ENCODE peak calls at places on chromosome 4, in six cellular contexts. D, H, A, O, R and W are unnamed samples.

GRCh38 chr4:5034206-5034605 is 14.9 kb upstream of the CYTL1 start:
- DNase-seq in D (peak), H (no peak), A (no peak), O (no peak), R (no peak), W (no peak)

GRCh38 chr4:114017120-114017917 is 37.9 kb upstream of the ARSJ start:
- DNase-seq in D (no peak), H (no peak), A (no peak), O (no peak), R (no peak), W (no peak)

GRCh38 chr4:139281212-139281611 is 1.2 kb upstream of the MGARP start:
- DNase-seq in D (no peak), H (no peak), A (no peak), O (no peak), R (no peak), W (no peak)

GRCh38 chr4:83009529-83009928 is 1.1 kb downstream of the LIN54 start:
- DNase-seq in D (peak), H (no peak), A (no peak), O (no peak), R (no peak), W (no peak)

GRCh38 chr4:144465546-144465945 is 180.4 kb upstream of the HHIP start:
- DNase-seq in D (no peak), H (no peak), A (no peak), O (no peak), R (no peak), W (no peak)

GRCh38 chr4:152901205-152901604 is 34.9 kb upstream of the FHDC1 start:
- DNase-seq in D (no peak), H (no peak), A (no peak), O (no peak), R (no peak), W (no peak)

GRCh38 chr4:183546376-183546775 is 41.5 kb downstream of the ING2 start:
- DNase-seq in D (no peak), H (no peak), A (no peak), O (no peak), R (no peak), W (no peak)

GRCh38 chr4:185182196-185182595 is 21.6 kb downstream of the CFAP97 start:
- DNase-seq in D (no peak), H (no peak), A (no peak), O (no peak), R (no peak), W (no peak)

GRCh38 chr4:26748805-26749204 is 111.8 kb upstream of the STIM2 start:
- DNase-seq in D (no peak), H (no peak), A (no peak), O (no peak), R (no peak), W (no peak)

GRCh38 chr4:8854866-8855265 is 16.8 kb downstream of the HMX1 start:
- DNase-seq in D (peak), H (peak), A (no peak), O (no peak), R (no peak), W (no peak)

GRCh38 chr4:153641532-153641931 is 42.5 kb upstream of the TLR2 start:
- DNase-seq in D (no peak), H (no peak), A (no peak), O (no peak), R (no peak), W (no peak)

GRCh38 chr4:22532896-22533295 is 17.0 kb upstream of the ADGRA3 start:
- DNase-seq in D (no peak), H (no peak), A (no peak), O (no peak), R (no peak), W (no peak)

GRCh38 chr4:113636877-113637276 is 124.7 kb downstream of the CAMK2D start:
- DNase-seq in D (peak), H (no peak), A (no peak), O (no peak), R (no peak), W (no peak)

GRCh38 chr4:89929425-89930272 is 35.0 kb downstream of the MMRN1 start:
- DNase-seq in D (no peak), H (no peak), A (no peak), O (no peak), R (no peak), W (no peak)

GRCh38 chr4:168848112-168848511 is 161.9 kb downstream of the CBR4 start:
- DNase-seq in D (no peak), H (no peak), A (no peak), O (no peak), R (no peak), W (no peak)

GRCh38 chr4:116788723-116789122 is 296.7 kb downstream of the TRAM1L1 start:
- DNase-seq in D (no peak), H (no peak), A (no peak), O (no peak), R (no peak), W (no peak)

GRCh38 chr4:38857354-38858096 is 908 bp upstream of the TLR6 start:
- DNase-seq in D (peak), H (no peak), A (peak), O (no peak), R (peak), W (peak)

GRCh38 chr4:140141196-140141845 is 12.7 kb downstream of the MAML3 start:
- DNase-seq in D (no peak), H (no peak), A (no peak), O (no peak), R (no peak), W (no peak)

GRCh38 chr4:173151496-173151895 is 17.1 kb upstream of the GALNT7 start:
- DNase-seq in D (no peak), H (no peak), A (no peak), O (no peak), R (no peak), W (no peak)

GRCh38 chr4:156558365-156559025 is 413.1 kb downstream of the PDGFC start:
- DNase-seq in D (peak), H (no peak), A (no peak), O (no peak), R (no peak), W (no peak)

GRCh38 chr4:65407483-65407882 is 262.8 kb downstream of the EPHA5 start:
- DNase-seq in D (no peak), H (no peak), A (no peak), O (no peak), R (no peak), W (no peak)

GRCh38 chr4:85362550-85362949 is 112.4 kb upstream of the ARHGAP24 start:
- DNase-seq in D (no peak), H (no peak), A (no peak), O (no peak), R (no peak), W (no peak)

GRCh38 chr4:9947168-9948062 is 73.9 kb downstream of the SLC2A9 start:
- DNase-seq in D (no peak), H (no peak), A (no peak), O (no peak), R (no peak), W (no peak)

GRCh38 chr4:21901281-21901680 is 47.3 kb downstream of the KCNIP4 start:
- DNase-seq in D (no peak), H (no peak), A (no peak), O (no peak), R (no peak), W (no peak)

GRCh38 chr4:1105662-1106061 is 7.7 kb downstream of the RNF212 start:
- DNase-seq in D (no peak), H (no peak), A (no peak), O (no peak), R (no peak), W (no peak)

GRCh38 chr4:138910201-138910913 is 105.2 kb upstream of the NOCT start:
- DNase-seq in D (peak), H (no peak), A (no peak), O (no peak), R (no peak), W (no peak)

GRCh38 chr4:189840356-189840755 is 100.3 kb upstream of the FRG1 start:
- DNase-seq in D (no peak), H (no peak), A (no peak), O (no peak), R (no peak), W (no peak)

GRCh38 chr4:14719053-14719452 is 283.2 kb upstream of the CPEB2 start:
- DNase-seq in D (peak), H (no peak), A (no peak), O (no peak), R (no peak), W (no peak)

GRCh38 chr4:163367651-163368050 is 24.0 kb downstream of the NPY5R start:
- DNase-seq in D (no peak), H (no peak), A (peak), O (no peak), R (no peak), W (no peak)

GRCh38 chr4:70678383-70678999 is 9.8 kb upstream of the UTP3 start:
- DNase-seq in D (no peak), H (no peak), A (no peak), O (no peak), R (no peak), W (no peak)

GRCh38 chr4:105613326-105613725 is 60.9 kb downstream of the ARHGEF38 start:
- DNase-seq in D (no peak), H (no peak), A (no peak), O (no peak), R (no peak), W (no peak)

GRCh38 chr4:169229571-169230028 is 41.2 kb downstream of the SH3RF1 start:
- DNase-seq in D (peak), H (no peak), A (no peak), O (no peak), R (no peak), W (no peak)

GRCh38 chr4:1171306-1172227 is 816 bp downstream of the SPON2 start:
- DNase-seq in D (no peak), H (peak), A (peak), O (no peak), R (no peak), W (peak)

GRCh38 chr4:52956691-52957090 is 94.6 kb downstream of the RASL11B start:
- DNase-seq in D (peak), H (no peak), A (no peak), O (no peak), R (no peak), W (no peak)

GRCh38 chr4:130043796-130044195 is 947.8 kb downstream of the C4orf33 start:
- DNase-seq in D (no peak), H (no peak), A (no peak), O (no peak), R (no peak), W (no peak)

GRCh38 chr4:116702949-116703348 is 382.4 kb downstream of the TRAM1L1 start:
- DNase-seq in D (no peak), H (no peak), A (no peak), O (no peak), R (no peak), W (no peak)

GRCh38 chr4:6674500-6675149 is 19.1 kb upstream of the S100P start:
- DNase-seq in D (peak), H (no peak), A (peak), O (no peak), R (no peak), W (peak)

GRCh38 chr4:6676722-6677558 is 16.7 kb upstream of the S100P start:
- DNase-seq in D (no peak), H (no peak), A (no peak), O (no peak), R (no peak), W (no peak)

GRCh38 chr4:6672131-6672530 is 21.5 kb upstream of the S100P start:
- DNase-seq in D (no peak), H (no peak), A (no peak), O (no peak), R (no peak), W (no peak)

GRCh38 chr4:6671648-6672047 is 22.0 kb upstream of the S100P start:
- DNase-seq in D (no peak), H (no peak), A (no peak), O (no peak), R (no peak), W (no peak)

GRCh38 chr4:6673660-6674499 is 19.8 kb upstream of the S100P start:
- DNase-seq in D (peak), H (peak), A (peak), O (peak), R (peak), W (peak)
- TF ChIP-seq POLR2A in D (no peak), H (no peak), A (peak), O (no peak), R (no peak), W (peak)

GRCh38 chr4:158728256-158728655 is 5.1 kb upstream of the PPID start:
- DNase-seq in D (no peak), H (no peak), A (no peak), O (no peak), R (no peak), W (no peak)

GRCh38 chr4:158722291-158722916 is 792 bp downstream of the PPID start:
- DNase-seq in D (peak), H (no peak), A (no peak), O (no peak), R (no peak), W (no peak)

GRCh38 chr4:158724647-158725046 is 1.5 kb upstream of the PPID start:
- DNase-seq in D (no peak), H (no peak), A (no peak), O (no peak), R (no peak), W (no peak)

GRCh38 chr4:158721680-158722079 is 1.5 kb downstream of the PPID start:
- DNase-seq in D (no peak), H (no peak), A (no peak), O (no peak), R (no peak), W (no peak)

GRCh38 chr4:158722917-158723793 is at the start of gene PPID:
- DNase-seq in D (peak), H (peak), A (peak), O (peak), R (peak), W (peak)
- TF ChIP-seq CTCF in D (no peak), H (no peak), A (no peak), O (no peak), R (no peak), W (no peak)

GRCh38 chr4:122731676-122732075 is 828 bp upstream of the BBS12 start:
- DNase-seq in D (no peak), H (no peak), A (no peak), O (no peak), R (no peak), W (no peak)

GRCh38 chr4:122728781-122729330 is 3.6 kb upstream of the BBS12 start:
- DNase-seq in D (no peak), H (no peak), A (no peak), O (no peak), R (no peak), W (no peak)

GRCh38 chr4:122733805-122734155 is 1.3 kb downstream of the BBS12 start:
- DNase-seq in D (no peak), H (no peak), A (no peak), O (no peak), R (no peak), W (no peak)

GRCh38 chr4:122732329-122733026 is at the start of gene BBS12:
- DNase-seq in D (peak), H (peak), A (peak), O (peak), R (peak), W (peak)
- TF ChIP-seq POLR2A in D (peak), H (no peak), A (peak), O (peak), R (no peak), W (no peak)

GRCh38 chr4:3248178-3248480 is 830 bp upstream of the MSANTD1 start:
- DNase-seq in D (no peak), H (peak), A (no peak), O (no peak), R (no peak), W (no peak)

GRCh38 chr4:3247399-3248177 is 1.4 kb upstream of the MSANTD1 start:
- DNase-seq in D (no peak), H (no peak), A (no peak), O (no peak), R (no peak), W (no peak)

GRCh38 chr4:3244747-3245146 is 4.2 kb upstream of the MSANTD1 start:
- DNase-seq in D (no peak), H (no peak), A (no peak), O (no peak), R (no peak), W (no peak)

GRCh38 chr4:3245676-3246075 is 3.3 kb upstream of the MSANTD1 start:
- DNase-seq in D (no peak), H (no peak), A (no peak), O (no peak), R (no peak), W (no peak)

DNA sequence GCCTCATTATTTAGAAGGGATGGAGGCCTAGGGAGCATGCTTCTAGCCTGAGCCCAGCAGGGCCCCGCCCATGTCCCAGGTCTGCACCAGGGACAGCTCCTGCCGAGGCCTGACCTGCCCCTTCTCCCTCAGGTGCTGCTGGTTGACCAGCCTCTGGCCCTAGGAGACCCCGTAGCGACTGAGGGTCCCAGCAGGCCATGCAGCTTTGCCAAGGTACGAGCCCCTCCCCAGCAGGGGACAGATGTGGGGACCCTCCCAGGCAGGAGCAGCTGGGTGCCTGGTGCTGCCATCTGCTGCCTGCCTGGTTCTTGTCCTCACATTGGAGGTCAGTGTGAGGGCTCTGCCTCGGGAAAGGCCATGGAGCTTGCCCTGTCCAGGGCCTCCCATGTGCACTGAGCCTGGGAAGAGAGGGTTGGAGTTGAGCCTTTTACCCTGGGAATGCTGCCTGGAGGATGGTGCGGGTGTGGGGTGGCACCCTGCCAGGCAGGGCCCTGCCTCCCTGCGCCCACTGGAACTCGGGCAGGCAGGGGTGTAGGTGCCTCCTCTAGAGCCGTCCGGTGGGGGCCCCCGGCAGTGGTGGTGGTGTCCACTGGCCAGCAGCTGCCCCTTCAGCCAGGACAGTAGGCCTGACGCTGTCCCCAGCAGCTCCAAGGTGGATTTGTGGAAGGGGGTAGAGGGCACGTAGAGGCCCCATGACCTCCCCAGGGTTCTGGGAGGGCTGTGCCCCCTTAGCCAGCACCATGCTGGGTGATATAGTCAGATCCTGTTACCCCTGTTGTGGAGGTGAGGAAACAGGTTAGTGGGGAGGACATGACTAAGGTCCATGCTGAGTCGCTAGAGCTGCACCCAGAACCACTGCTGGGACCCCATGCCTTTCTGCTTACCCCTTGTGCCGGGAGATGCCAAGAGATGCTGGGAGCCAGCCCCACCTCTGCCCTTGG is 2.2 kb upstream of the MSANTD1 start:
- DNase-seq in D (no peak), H (no peak), A (no peak), O (no peak), R (no peak), W (no peak)
- TF ChIP-seq CTCF in D (no peak), H (no peak), A (no peak), O (no peak), R (no peak), W (no peak)

DNA sequence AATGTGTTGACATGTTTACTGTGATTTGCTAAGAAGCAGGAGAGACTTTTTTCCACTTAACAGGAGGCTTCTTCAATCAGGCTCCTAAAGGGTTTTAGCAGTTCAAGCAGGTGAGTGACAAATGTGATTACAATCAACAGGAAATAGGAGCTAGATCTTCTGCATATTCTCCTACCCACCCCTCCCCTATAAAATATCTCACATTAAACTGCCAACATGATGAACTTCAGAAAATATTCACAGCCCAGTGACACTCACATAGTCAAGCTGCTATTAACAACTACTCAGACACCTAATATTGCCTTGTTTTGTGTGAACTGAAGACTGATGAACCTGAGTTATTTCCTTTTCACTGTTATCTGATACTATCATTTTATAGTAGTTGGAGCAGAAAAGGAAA is 55.9 kb upstream of the ANTXR2 start:
- DNase-seq in D (no peak), H (no peak), A (no peak), O (no peak), R (no peak), W (no peak)
- TF ChIP-seq POLR2A in D (no peak), H (no peak), A (no peak), O (no peak), R (no peak), W (no peak)

GRCh38 chr4:165355900-165356300 is 22.9 kb upstream of the CPE start:
- DNase-seq in D (peak), H (no peak), A (no peak), O (no peak), R (no peak), W (peak)

GRCh38 chr4:165347647-165348569 is 20.4 kb downstream of the MSMO1 start:
- DNase-seq in D (no peak), H (no peak), A (no peak), O (no peak), R (no peak), W (no peak)

GRCh38 chr4:165345663-165346417 is 18.4 kb downstream of the MSMO1 start:
- DNase-seq in D (no peak), H (no peak), A (no peak), O (no peak), R (no peak), W (no peak)

GRCh38 chr4:165351359-165352130 is 24.1 kb downstream of the MSMO1 start:
- DNase-seq in D (no peak), H (no peak), A (no peak), O (no peak), R (no peak), W (no peak)
- TF ChIP-seq CTCF in D (no peak), H (no peak), A (no peak), O (no peak), R (no peak), W (no peak)

GRCh38 chr4:100746141-100746540 is 228.3 kb upstream of the EMCN start:
- DNase-seq in D (no peak), H (no peak), A (no peak), O (no peak), R (no peak), W (no peak)
- TF ChIP-seq POLR2A in D (no peak), H (no peak), A (no peak), O (no peak), R (no peak), W (no peak)